ENCODE peak calls at places on chromosomes 12 and 14, in seven cellular contexts. Q, R, E, V, B, H and C are unnamed samples.

GRCh38 chr14:93543766-93544165 is 113.0 kb downstream of the UNC79 start:
- DNase-seq in Q (peak), R (no peak), E (no peak), V (peak), B (peak), H (no peak), C (no peak)

GRCh38 chr12:55653031-55653430 is 16.3 kb downstream of the OR10P1 start:
- DNase-seq in Q (no peak), R (no peak), E (no peak), V (no peak), B (no peak), H (no peak), C (no peak)

GRCh38 chr14:50774542-50775267 is 56.3 kb downstream of the NIN start:
- DNase-seq in Q (no peak), R (no peak), E (no peak), V (no peak), B (no peak), H (no peak), C (no peak)

GRCh38 chr12:11152725-11153124 is 18.3 kb upstream of the SMIM10L1 start:
- DNase-seq in Q (no peak), R (no peak), E (no peak), V (no peak), B (no peak), H (no peak), C (no peak)

GRCh38 chr12:58833844-58834243 is 86.5 kb downstream of the LRIG3 start:
- DNase-seq in Q (no peak), R (no peak), E (no peak), V (no peak), B (no peak), H (no peak), C (no peak)

GRCh38 chr12:52239767-52240166 is 6.7 kb downstream of the KRT7 start:
- DNase-seq in Q (no peak), R (no peak), E (no peak), V (no peak), B (no peak), H (no peak), C (no peak)

GRCh38 chr14:66365388-66365787 is 120.8 kb upstream of the CCDC196 start:
- DNase-seq in Q (no peak), R (no peak), E (no peak), V (no peak), B (no peak), H (no peak), C (no peak)

GRCh38 chr12:87931764-87932163 is 97.4 kb downstream of the C12orf50 start:
- DNase-seq in Q (no peak), R (no peak), E (no peak), V (peak), B (peak), H (peak), C (no peak)

GRCh38 chr12:109544955-109545531 is 28.3 kb downstream of the MMAB start:
- DNase-seq in Q (no peak), R (peak), E (no peak), V (peak), B (no peak), H (no peak), C (no peak)

GRCh38 chr12:58710896-58711295 is 209.4 kb downstream of the LRIG3 start:
- DNase-seq in Q (no peak), R (no peak), E (no peak), V (no peak), B (no peak), H (no peak), C (no peak)

GRCh38 chr14:68654471-68654941 is 138.4 kb downstream of the ZFP36L1 start:
- DNase-seq in Q (no peak), R (no peak), E (no peak), V (no peak), B (no peak), H (no peak), C (no peak)

GRCh38 chr14:68824517-68825347 is 31.9 kb upstream of the ZFP36L1 start:
- DNase-seq in Q (peak), R (no peak), E (peak), V (peak), B (peak), H (no peak), C (peak)

GRCh38 chr14:100438678-100439592 is 115.8 kb downstream of the SLC25A47 start:
- DNase-seq in Q (no peak), R (peak), E (peak), V (peak), B (peak), H (peak), C (no peak)

GRCh38 chr14:60226296-60226695 is 22.7 kb upstream of the PPM1A start:
- DNase-seq in Q (no peak), R (no peak), E (no peak), V (no peak), B (peak), H (no peak), C (no peak)

GRCh38 chr14:44490966-44491365 is 16.1 kb downstream of the FSCB start:
- DNase-seq in Q (no peak), R (no peak), E (no peak), V (no peak), B (no peak), H (no peak), C (no peak)

GRCh38 chr14:100083706-100084105 is 18.5 kb downstream of the EVL start:
- DNase-seq in Q (no peak), R (no peak), E (no peak), V (no peak), B (peak), H (no peak), C (no peak)

GRCh38 chr14:93319958-93320357 is 12.9 kb downstream of the BTBD7 start:
- DNase-seq in Q (no peak), R (no peak), E (no peak), V (no peak), B (no peak), H (no peak), C (no peak)

GRCh38 chr14:55116246-55117030 is 12.6 kb upstream of the LGALS3 start:
- DNase-seq in Q (no peak), R (no peak), E (no peak), V (no peak), B (no peak), H (no peak), C (peak)

GRCh38 chr14:55120466-55121144 is 8.4 kb upstream of the LGALS3 start:
- DNase-seq in Q (no peak), R (no peak), E (no peak), V (no peak), B (no peak), H (no peak), C (peak)

GRCh38 chr14:55121146-55121545 is 7.9 kb upstream of the LGALS3 start:
- DNase-seq in Q (no peak), R (no peak), E (no peak), V (no peak), B (no peak), H (no peak), C (no peak)

GRCh38 chr14:55117816-55118441 is 11.1 kb upstream of the LGALS3 start:
- DNase-seq in Q (no peak), R (no peak), E (no peak), V (peak), B (peak), H (no peak), C (peak)

DNA sequence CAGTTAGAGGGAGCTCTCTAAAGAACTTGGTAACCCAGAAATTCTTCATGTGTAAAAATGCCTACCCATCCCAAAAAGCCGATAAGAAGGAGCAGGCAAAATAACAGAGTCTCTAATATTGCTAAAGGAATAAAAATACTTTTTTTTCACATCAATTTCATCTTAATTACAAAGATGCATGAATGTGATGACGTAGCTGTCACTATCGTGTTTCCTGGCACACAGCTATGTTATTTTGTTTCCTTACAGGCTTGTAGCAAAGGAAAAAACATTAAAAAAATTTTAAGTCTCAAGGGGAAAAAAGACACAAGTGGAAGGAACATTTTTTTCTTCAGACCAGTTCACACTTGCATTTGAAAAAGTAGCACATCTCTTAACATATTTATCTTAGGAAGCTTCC is 10.3 kb upstream of the LGALS3 start:
- DNase-seq in Q (no peak), R (no peak), E (no peak), V (peak), B (no peak), H (no peak), C (no peak)
- H3K4me3 ChIP-seq in Q (no peak), R (no peak), E (no peak), V (no peak), B (no peak), H (no peak), C (no peak)

GRCh38 chr12:6214633-6215032 is 14.4 kb downstream of the CD9 start:
- DNase-seq in Q (no peak), R (no peak), E (no peak), V (no peak), B (no peak), H (no peak), C (no peak)
- H3K4me3 ChIP-seq in Q (no peak), R (no peak), E (no peak), V (no peak), B (no peak), H (no peak), C (no peak)

GRCh38 chr12:101634724-101635123 is 40.0 kb downstream of the MYBPC1 start:
- DNase-seq in Q (no peak), R (no peak), E (no peak), V (no peak), B (no peak), H (no peak), C (no peak)
- H3K4me3 ChIP-seq in Q (no peak), R (no peak), E (no peak), V (no peak), B (no peak), H (no peak), C (no peak)

GRCh38 chr14:76828339-76829015 is 2.3 kb downstream of the LRRC74A start:
- DNase-seq in Q (no peak), R (no peak), E (no peak), V (peak), B (no peak), H (no peak), C (no peak)
- H3K4me3 ChIP-seq in Q (no peak), R (no peak), E (peak), V (peak), B (no peak), H (peak), C (no peak)